ENCODE peak calls at places on chromosome 16, in six cellular contexts. M is prostate gland, T is neural progenitor cell, R is tibial artery, Y is endodermal cell, X is GM23248. J is an unnamed sample.

GRCh38 chr16:17397499-17397891 is 73.3 kb downstream of the XYLT1 start:
- DNase-seq in M (no peak), T (no peak), R (no peak), Y (no peak), X (peak), J (no peak)

GRCh38 chr16:14057878-14058382 is 13.2 kb upstream of the MRTFB start:
- DNase-seq in M (no peak), T (no peak), R (peak), Y (no peak), X (no peak), J (no peak)

GRCh38 chr16:54460254-54460860 is 173.8 kb upstream of the IRX3 start:
- DNase-seq in M (no peak), T (no peak), R (no peak), Y (no peak), X (peak), J (no peak)

GRCh38 chr16:12449795-12450194 is 353.9 kb downstream of the CPPED1 start:
- DNase-seq in M (no peak), T (no peak), R (no peak), Y (no peak), X (peak), J (no peak)

GRCh38 chr16:14050297-14051027 is 20.7 kb upstream of the MRTFB start:
- DNase-seq in M (no peak), T (peak), R (no peak), Y (peak), X (no peak), J (no peak)

GRCh38 chr16:11972128-11972527 is 4.4 kb upstream of the SNX29 start:
- DNase-seq in M (no peak), T (no peak), R (no peak), Y (peak), X (peak), J (no peak)

GRCh38 chr16:11552445-11552844 is 34.3 kb downstream of the LITAF start:
- DNase-seq in M (no peak), T (no peak), R (no peak), Y (no peak), X (no peak), J (no peak)

GRCh38 chr16:14420721-14421488 is 209.2 kb downstream of the PARN start:
- DNase-seq in M (no peak), T (no peak), R (no peak), Y (no peak), X (no peak), J (no peak)

GRCh38 chr16:75340715-75341500 is 89.5 kb upstream of the BCAR1 start:
- DNase-seq in M (no peak), T (no peak), R (no peak), Y (no peak), X (peak), J (no peak)

GRCh38 chr16:70267516-70267915 is 15.8 kb upstream of the EXOSC6 start:
- DNase-seq in M (no peak), T (peak), R (peak), Y (peak), X (peak), J (peak)

GRCh38 chr16:66473654-66474519 is 46.8 kb downstream of the BEAN1 start:
- DNase-seq in M (no peak), T (no peak), R (no peak), Y (peak), X (peak), J (no peak)

GRCh38 chr16:667780-668518 is at the start of gene RHOT2:
- DNase-seq in M (peak), T (peak), R (peak), Y (peak), X (peak), J (peak)

GRCh38 chr16:27321013-27321960 is 7.5 kb downstream of the IL4R start:
- DNase-seq in M (no peak), T (no peak), R (no peak), Y (peak), X (peak), J (no peak)

GRCh38 chr16:15509051-15509592 is 74.7 kb downstream of the BMERB1 start:
- DNase-seq in M (no peak), T (no peak), R (no peak), Y (peak), X (no peak), J (no peak)

GRCh38 chr16:53817117-53817516 is 113.2 kb downstream of the FTO start:
- DNase-seq in M (no peak), T (no peak), R (no peak), Y (no peak), X (peak), J (no peak)

GRCh38 chr16:82043680-82044584 is 8.9 kb downstream of the HSD17B2 start:
- DNase-seq in M (no peak), T (peak), R (no peak), Y (no peak), X (peak), J (no peak)

GRCh38 chr16:62638964-62639861 is 603.0 kb upstream of the CDH8 start:
- DNase-seq in M (no peak), T (no peak), R (no peak), Y (no peak), X (peak), J (peak)

GRCh38 chr16:50709061-50709695 is 15.8 kb downstream of the NOD2 start:
- DNase-seq in M (no peak), T (no peak), R (no peak), Y (no peak), X (no peak), J (peak)

GRCh38 chr16:3937066-3937875 is 56.8 kb upstream of the CREBBP start:
- DNase-seq in M (no peak), T (no peak), R (no peak), Y (peak), X (no peak), J (no peak)

GRCh38 chr16:212999-213398 is 16.2 kb downstream of the LUC7L start:
- DNase-seq in M (no peak), T (no peak), R (no peak), Y (no peak), X (no peak), J (no peak)

GRCh38 chr16:80693553-80693952 is 110.8 kb downstream of the CDYL2 start:
- DNase-seq in M (no peak), T (no peak), R (no peak), Y (no peak), X (peak), J (no peak)

GRCh38 chr16:9527976-9528375 is 436.5 kb downstream of the HAPSTR1 start:
- DNase-seq in M (no peak), T (peak), R (no peak), Y (no peak), X (no peak), J (no peak)

GRCh38 chr16:21162661-21163151 is 4.2 kb downstream of the LDAF1 start:
- DNase-seq in M (peak), T (no peak), R (peak), Y (no peak), X (peak), J (no peak)

GRCh38 chr16:30368122-30368791 is 2.0 kb downstream of the TBC1D10B start:
- DNase-seq in M (no peak), T (no peak), R (peak), Y (peak), X (peak), J (no peak)

GRCh38 chr16:66516808-66517585 is 32.9 kb downstream of the TK2 start:
- DNase-seq in M (peak), T (peak), R (peak), Y (peak), X (peak), J (peak)

DNA sequence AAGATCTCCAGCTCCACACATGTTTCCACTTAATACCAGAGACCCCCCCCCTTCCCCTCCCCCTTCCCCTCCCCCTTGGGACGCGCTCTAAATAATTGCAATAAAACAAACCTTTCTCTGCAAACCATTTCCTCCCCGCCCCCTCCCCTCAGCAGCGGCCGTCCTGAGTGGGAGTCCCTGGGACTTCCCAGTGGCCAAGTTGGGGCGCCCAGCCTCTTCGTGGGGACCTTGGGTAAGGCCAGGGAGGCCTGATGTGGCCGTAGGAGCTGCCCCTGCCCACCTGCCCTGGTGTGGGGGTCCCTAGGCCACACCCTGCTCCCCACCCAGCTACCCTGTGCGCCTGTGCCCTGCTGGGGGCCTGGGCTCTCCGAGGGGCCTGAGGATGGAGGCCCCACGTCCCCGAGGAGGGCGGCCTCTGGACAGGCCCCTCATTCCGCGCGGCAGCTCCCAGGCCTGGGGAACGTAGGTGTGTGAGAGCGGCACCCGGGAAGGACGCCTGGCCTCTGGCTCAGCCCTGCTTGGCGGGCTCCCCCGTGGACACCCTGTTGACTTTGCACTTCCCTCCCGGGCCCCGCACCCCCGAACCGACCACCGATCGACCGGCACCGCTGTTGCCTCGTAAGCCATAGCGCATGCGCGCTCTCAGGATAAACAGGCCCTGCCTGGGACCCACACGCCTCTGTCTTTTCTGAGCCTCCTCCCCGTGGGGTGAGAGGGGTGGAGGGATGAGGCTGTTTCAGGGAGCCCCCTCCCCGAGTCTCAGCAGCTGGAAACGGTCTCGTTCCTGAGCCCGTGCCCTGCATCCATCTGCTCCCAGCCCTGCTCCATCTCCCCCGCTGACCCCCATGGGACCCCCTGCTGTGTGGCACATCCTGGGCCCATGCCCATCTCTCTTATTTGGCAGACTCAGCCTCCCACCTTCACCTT is 9.0 kb downstream of the NTHL1 start:
- DNase-seq in M (no peak), T (no peak), R (no peak), Y (no peak), X (no peak), J (no peak)
- H3K4me3 ChIP-seq in M (no peak), T (no peak), R (no peak), Y (no peak), X (no peak), J (no peak)

GRCh38 chr16:49346459-49346858 is 27.1 kb upstream of the C16orf78 start:
- DNase-seq in M (no peak), T (no peak), R (no peak), Y (no peak), X (no peak), J (no peak)

GRCh38 chr16:49349446-49350168 is 24.0 kb upstream of the C16orf78 start:
- DNase-seq in M (no peak), T (no peak), R (no peak), Y (no peak), X (no peak), J (no peak)

GRCh38 chr16:49347476-49347875 is 26.1 kb upstream of the C16orf78 start:
- DNase-seq in M (no peak), T (no peak), R (no peak), Y (no peak), X (no peak), J (no peak)

GRCh38 chr16:49350265-49351103 is 23.1 kb upstream of the C16orf78 start:
- DNase-seq in M (peak), T (peak), R (no peak), Y (peak), X (peak), J (peak)

GRCh38 chr16:49348408-49349176 is 25.0 kb upstream of the C16orf78 start:
- DNase-seq in M (no peak), T (no peak), R (no peak), Y (peak), X (peak), J (peak)
- H3K4me3 ChIP-seq in M (no peak), T (no peak), R (no peak), Y (no peak), X (no peak), J (no peak)

DNA sequence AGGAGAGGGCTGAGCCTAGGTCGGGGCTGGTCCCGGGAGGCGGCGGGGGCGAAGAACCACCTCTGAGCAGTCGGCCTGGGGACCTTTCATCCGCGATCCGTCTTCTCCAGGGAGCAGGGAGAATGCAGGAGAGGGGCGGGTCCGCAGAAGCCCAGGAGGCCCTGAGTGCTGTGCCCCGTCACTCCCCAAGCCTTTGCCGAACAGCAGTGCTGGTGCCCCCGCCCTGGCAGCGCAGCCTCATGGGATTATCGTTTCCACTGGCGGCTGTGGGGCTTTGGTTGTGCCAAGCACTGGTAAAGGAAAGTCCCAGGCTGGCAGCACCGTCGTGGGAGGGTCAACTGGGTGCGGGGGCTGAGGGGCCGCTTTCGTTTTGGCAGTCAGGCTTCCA is 631 bp downstream of the TBL3 start:
- DNase-seq in M (no peak), T (peak), R (no peak), Y (no peak), X (peak), J (no peak)
- H3K4me3 ChIP-seq in M (peak), T (peak), R (peak), Y (peak), X (peak), J (peak)

DNA sequence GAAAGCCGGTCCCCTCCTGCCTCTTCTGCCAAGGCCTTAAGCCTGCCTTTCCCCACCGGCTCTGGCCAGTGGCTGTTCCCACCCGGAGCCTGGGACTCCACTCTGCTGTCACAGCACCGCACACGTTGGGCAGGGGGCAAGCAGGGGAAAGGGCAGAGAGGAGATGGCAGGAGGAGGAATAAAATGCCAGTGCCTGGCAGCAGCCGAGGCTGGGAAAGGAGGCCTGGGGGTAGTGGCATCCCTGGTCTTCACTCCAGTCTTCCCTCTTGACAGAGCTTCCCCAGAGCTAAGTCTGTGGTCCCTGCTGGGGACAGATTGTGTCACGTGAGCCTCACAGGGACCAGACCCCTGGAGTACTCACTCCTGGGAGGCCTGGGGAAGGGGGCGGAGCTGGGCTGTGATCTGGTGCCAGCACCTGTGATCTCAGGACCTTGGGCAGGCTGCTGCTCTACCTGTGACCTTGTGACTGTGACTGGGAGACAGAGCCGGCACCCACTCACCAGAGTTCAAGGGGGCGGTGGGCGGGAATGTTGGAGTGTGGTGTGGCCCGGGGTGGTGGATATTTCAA is 97.2 kb upstream of the GSE1 start:
- DNase-seq in M (no peak), T (no peak), R (no peak), Y (peak), X (peak), J (no peak)
- H3K4me3 ChIP-seq in M (no peak), T (no peak), R (no peak), Y (no peak), X (no peak), J (no peak)

GRCh38 chr16:5383737-5384136 is 286.1 kb upstream of the EEF2KMT start:
- DNase-seq in M (no peak), T (no peak), R (no peak), Y (no peak), X (no peak), J (no peak)

GRCh38 chr16:5382484-5382883 is 284.9 kb upstream of the EEF2KMT start:
- DNase-seq in M (no peak), T (no peak), R (no peak), Y (no peak), X (no peak), J (no peak)

GRCh38 chr16:5379948-5380347 is 282.4 kb upstream of the EEF2KMT start:
- DNase-seq in M (no peak), T (no peak), R (no peak), Y (no peak), X (no peak), J (no peak)

GRCh38 chr16:5378531-5378930 is 280.9 kb upstream of the EEF2KMT start:
- DNase-seq in M (no peak), T (no peak), R (no peak), Y (no peak), X (no peak), J (no peak)

DNA sequence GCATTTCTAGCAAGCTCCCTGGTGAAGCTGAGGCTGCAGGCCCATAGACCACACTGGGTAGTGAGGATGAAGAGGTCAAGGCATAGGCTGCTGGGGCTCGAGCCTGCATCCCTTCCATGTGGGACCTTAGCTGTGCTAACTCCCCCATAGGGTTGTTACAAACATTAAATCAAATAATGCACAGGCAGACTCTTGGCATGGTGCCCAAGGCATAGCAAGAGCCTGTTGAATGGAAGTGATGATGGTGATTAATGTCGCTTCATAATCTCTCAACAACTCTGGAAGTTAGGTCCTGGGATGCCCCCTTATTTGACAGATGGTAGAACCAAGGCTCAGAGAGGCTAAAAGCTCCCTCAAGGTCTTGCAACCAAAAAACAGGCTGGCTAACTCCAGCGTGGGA is 283.9 kb upstream of the EEF2KMT start:
- DNase-seq in M (no peak), T (no peak), R (no peak), Y (no peak), X (no peak), J (no peak)
- H3K4me3 ChIP-seq in M (no peak), T (no peak), R (no peak), Y (no peak), X (no peak), J (no peak)

GRCh38 chr16:23373436-23374219 is 71.5 kb downstream of the SCNN1B start:
- DNase-seq in M (no peak), T (no peak), R (no peak), Y (no peak), X (no peak), J (no peak)
- H3K4me3 ChIP-seq in M (no peak), T (no peak), R (no peak), Y (no peak), X (no peak), J (no peak)

GRCh38 chr16:49700928-49701685 is 154.8 kb downstream of the ZNF423 start:
- DNase-seq in M (no peak), T (peak), R (no peak), Y (peak), X (no peak), J (no peak)
- H3K4me3 ChIP-seq in M (no peak), T (peak), R (no peak), Y (no peak), X (no peak), J (no peak)

DNA sequence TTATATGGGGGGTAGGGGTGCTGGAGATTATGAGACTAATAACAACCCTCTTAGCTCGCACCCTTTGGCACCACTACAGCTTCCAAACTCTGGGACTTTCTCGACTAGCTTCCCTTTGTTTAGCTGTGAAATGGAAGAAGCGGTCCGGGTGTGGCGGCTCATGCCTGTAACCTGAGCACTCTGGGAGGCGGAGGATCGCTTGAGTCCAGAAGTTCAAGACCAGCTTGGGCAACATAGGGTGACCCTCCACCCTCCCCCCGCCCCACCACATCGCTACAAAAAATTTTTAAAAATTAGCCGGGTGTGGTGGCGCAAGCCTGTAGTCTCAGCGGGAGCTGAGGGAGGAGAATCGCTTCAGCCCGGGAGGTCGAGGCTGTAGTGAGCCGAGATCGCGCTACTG is 807 bp upstream of the CDH3 start:
- DNase-seq in M (no peak), T (peak), R (no peak), Y (peak), X (no peak), J (no peak)
- H3K4me3 ChIP-seq in M (peak), T (peak), R (no peak), Y (peak), X (peak), J (no peak)

J was measured in GM12865.